ENCODE peak calls at places on chromosomes 5 and 9, in nine cellular contexts. B is colonic mucosa, Y is mammary epithelial cell, T is progenitor cell of endocrine pancreas, Q is MM.1S, S is choroid plexus epithelial cell, R is lung, X is epithelial cell of esophagus, A is hepatocyte. H is an unnamed sample.

GRCh38 chr5:127296321-127296720 is 5.7 kb downstream of the MEGF10 start:
- DNase-seq in B (no peak), Y (peak), T (no peak), Q (no peak), S (peak), R (no peak), X (peak), A (no peak), H (no peak)

GRCh38 chr5:168314735-168315411 is 23.4 kb downstream of the WWC1 start:
- DNase-seq in B (peak), Y (peak), T (no peak), Q (no peak), S (peak), R (peak), X (peak), A (peak), H (no peak)

GRCh38 chr5:176361437-176362097 is at the start of gene KIAA1191:
- DNase-seq in B (peak), Y (peak), T (peak), Q (peak), S (peak), R (peak), X (peak), A (peak), H (peak)

GRCh38 chr9:120791161-120791560 is 2.1 kb downstream of the FBXW2 start:
- DNase-seq in B (no peak), Y (no peak), T (no peak), Q (no peak), S (no peak), R (no peak), X (no peak), A (no peak), H (no peak)

GRCh38 chr9:14372437-14373318 is 58.7 kb upstream of the NFIB start:
- DNase-seq in B (no peak), Y (peak), T (no peak), Q (no peak), S (peak), R (no peak), X (peak), A (peak), H (no peak)

GRCh38 chr9:94952553-94953373 is 226.3 kb downstream of the AOPEP start:
- DNase-seq in B (no peak), Y (peak), T (no peak), Q (peak), S (no peak), R (no peak), X (peak), A (no peak), H (peak)

GRCh38 chr5:138975098-138975847 is 100.1 kb upstream of the LRRTM2 start:
- DNase-seq in B (no peak), Y (no peak), T (no peak), Q (no peak), S (peak), R (peak), X (no peak), A (peak), H (no peak)

GRCh38 chr5:83964235-83964634 is 243.6 kb upstream of the HAPLN1 start:
- DNase-seq in B (no peak), Y (no peak), T (no peak), Q (no peak), S (peak), R (no peak), X (no peak), A (no peak), H (no peak)

GRCh38 chr5:33008751-33009418 is 297.8 kb downstream of the NPR3 start:
- DNase-seq in B (peak), Y (peak), T (no peak), Q (no peak), S (no peak), R (no peak), X (peak), A (peak), H (no peak)

GRCh38 chr9:130308081-130308571 is 42.6 kb downstream of the HMCN2 start:
- DNase-seq in B (no peak), Y (no peak), T (no peak), Q (no peak), S (no peak), R (no peak), X (no peak), A (no peak), H (no peak)

GRCh38 chr5:107557051-107557658 is 113.6 kb downstream of the EFNA5 start:
- DNase-seq in B (no peak), Y (peak), T (no peak), Q (peak), S (no peak), R (no peak), X (peak), A (peak), H (no peak)

GRCh38 chr9:93304574-93305496 is 120.9 kb downstream of the WNK2 start:
- DNase-seq in B (peak), Y (peak), T (peak), Q (no peak), S (peak), R (no peak), X (peak), A (peak), H (peak)

GRCh38 chr5:93590511-93590910 is 7.5 kb downstream of the NR2F1 start:
- DNase-seq in B (no peak), Y (no peak), T (no peak), Q (no peak), S (peak), R (no peak), X (no peak), A (no peak), H (no peak)

GRCh38 chr9:22052376-22052945 is 43.4 kb upstream of the CDKN2B start:
- DNase-seq in B (no peak), Y (peak), T (no peak), Q (no peak), S (peak), R (no peak), X (peak), A (peak), H (peak)

GRCh38 chr5:135831439-135832262 is 2.8 kb upstream of the SLC25A48 start:
- DNase-seq in B (no peak), Y (no peak), T (no peak), Q (no peak), S (no peak), R (no peak), X (no peak), A (no peak), H (no peak)

GRCh38 chr9:114905160-114905940 is 25.0 kb downstream of the TNFSF8 start:
- DNase-seq in B (no peak), Y (no peak), T (no peak), Q (no peak), S (no peak), R (no peak), X (no peak), A (no peak), H (no peak)

GRCh38 chr5:59543826-59544442 is 349.6 kb downstream of the PDE4D start:
- DNase-seq in B (no peak), Y (no peak), T (no peak), Q (no peak), S (no peak), R (no peak), X (peak), A (no peak), H (no peak)

GRCh38 chr5:95673076-95673475 is 9.7 kb downstream of the SPATA9 start:
- DNase-seq in B (no peak), Y (no peak), T (no peak), Q (no peak), S (peak), R (no peak), X (no peak), A (peak), H (no peak)

GRCh38 chr9:123063172-123063508 is 29.7 kb downstream of the GPR21 start:
- DNase-seq in B (no peak), Y (no peak), T (no peak), Q (no peak), S (peak), R (no peak), X (no peak), A (no peak), H (no peak)

GRCh38 chr9:1759009-1759408 is 256.1 kb upstream of the SMARCA2 start:
- DNase-seq in B (no peak), Y (no peak), T (no peak), Q (peak), S (no peak), R (no peak), X (no peak), A (no peak), H (peak)

GRCh38 chr9:79671558-79671957 is 99.8 kb downstream of the TLE4 start:
- DNase-seq in B (no peak), Y (peak), T (no peak), Q (no peak), S (peak), R (no peak), X (peak), A (peak), H (no peak)

GRCh38 chr9:134237630-134238265 is 73.4 kb upstream of the RNU6ATAC start:
- DNase-seq in B (no peak), Y (no peak), T (no peak), Q (no peak), S (no peak), R (no peak), X (no peak), A (no peak), H (no peak)

GRCh38 chr5:118070041-118070440 is 918.3 kb downstream of the DTWD2 start:
- DNase-seq in B (no peak), Y (no peak), T (no peak), Q (no peak), S (no peak), R (no peak), X (no peak), A (no peak), H (no peak)

GRCh38 chr5:115961413-115962238 is 649 bp upstream of the LVRN start:
- DNase-seq in B (no peak), Y (no peak), T (no peak), Q (no peak), S (no peak), R (no peak), X (peak), A (no peak), H (peak)

GRCh38 chr5:35354751-35355150 is 124.5 kb upstream of the PRLR start:
- DNase-seq in B (no peak), Y (no peak), T (no peak), Q (no peak), S (no peak), R (no peak), X (peak), A (peak), H (no peak)

GRCh38 chr5:173327948-173328895 is at the start of gene STC2:
- DNase-seq in B (peak), Y (peak), T (peak), Q (peak), S (peak), R (no peak), X (peak), A (peak), H (peak)

GRCh38 chr5:126369995-126370731 is 53.0 kb upstream of the GRAMD2B start:
- DNase-seq in B (no peak), Y (no peak), T (no peak), Q (no peak), S (peak), R (no peak), X (peak), A (peak), H (no peak)

GRCh38 chr5:124528838-124529237 is 217.6 kb downstream of the ZNF608 start:
- DNase-seq in B (no peak), Y (no peak), T (no peak), Q (no peak), S (no peak), R (no peak), X (no peak), A (no peak), H (peak)

GRCh38 chr5:124527220-124527991 is 219.0 kb downstream of the ZNF608 start:
- DNase-seq in B (peak), Y (peak), T (no peak), Q (no peak), S (no peak), R (no peak), X (peak), A (peak), H (no peak)

GRCh38 chr5:124521461-124522230 is 224.8 kb downstream of the ZNF608 start:
- DNase-seq in B (no peak), Y (no peak), T (no peak), Q (no peak), S (no peak), R (no peak), X (no peak), A (no peak), H (no peak)

GRCh38 chr5:124519396-124519795 is 227.0 kb downstream of the ZNF608 start:
- DNase-seq in B (no peak), Y (peak), T (no peak), Q (peak), S (peak), R (no peak), X (peak), A (peak), H (no peak)

GRCh38 chr5:124524552-124525232 is 221.7 kb downstream of the ZNF608 start:
- DNase-seq in B (no peak), Y (no peak), T (no peak), Q (peak), S (no peak), R (no peak), X (no peak), A (no peak), H (peak)
- TF ChIP-seq CTCF in B (no peak), Y (no peak), T (no peak), Q (peak), S (peak), R (no peak), X (no peak), A (no peak), H (peak)

GRCh38 chr5:53433036-53433435 is 47.4 kb upstream of the FST start:
- DNase-seq in B (no peak), Y (no peak), T (no peak), Q (no peak), S (no peak), R (no peak), X (no peak), A (no peak), H (no peak)

GRCh38 chr5:53429706-53430105 is 50.7 kb upstream of the FST start:
- DNase-seq in B (no peak), Y (no peak), T (no peak), Q (no peak), S (no peak), R (no peak), X (peak), A (no peak), H (no peak)

GRCh38 chr5:53431665-53432064 is 48.8 kb upstream of the FST start:
- DNase-seq in B (no peak), Y (no peak), T (no peak), Q (no peak), S (no peak), R (no peak), X (no peak), A (no peak), H (no peak)

GRCh38 chr5:53427965-53428364 is 52.5 kb upstream of the FST start:
- DNase-seq in B (no peak), Y (no peak), T (no peak), Q (no peak), S (no peak), R (no peak), X (no peak), A (no peak), H (no peak)

DNA sequence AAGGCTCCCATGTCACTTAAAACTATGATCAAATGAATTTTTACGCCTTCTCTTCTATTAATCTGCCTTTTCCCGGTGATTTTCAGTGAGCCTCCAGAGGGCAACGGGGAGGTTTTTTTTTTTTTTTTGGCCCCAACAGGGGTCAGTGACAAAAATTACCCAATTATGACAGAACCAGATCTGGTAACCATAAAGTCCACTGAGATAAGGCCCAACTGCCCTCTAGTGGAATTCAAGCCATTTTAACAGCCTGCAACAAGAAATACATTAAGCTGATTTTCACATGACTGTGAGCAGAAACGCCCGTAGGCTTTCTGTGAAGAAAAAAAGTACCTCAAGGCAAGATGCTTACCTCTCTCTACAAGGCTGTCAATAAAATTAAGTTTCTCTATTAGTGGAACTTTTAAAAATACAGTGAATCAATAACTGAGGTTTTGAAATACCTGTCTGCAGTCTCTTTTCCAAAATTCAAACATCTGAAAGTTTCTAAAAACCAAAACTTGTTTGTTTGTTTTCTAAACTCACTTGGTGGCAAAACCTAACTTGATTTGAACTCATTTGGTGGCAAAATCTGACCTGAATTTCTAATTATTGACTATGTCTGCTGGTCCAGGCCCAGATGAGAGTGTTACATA is 49.7 kb upstream of the FST start:
- DNase-seq in B (no peak), Y (peak), T (no peak), Q (no peak), S (peak), R (no peak), X (peak), A (peak), H (no peak)
- TF ChIP-seq CTCF in B (no peak), Y (peak), T (peak), Q (peak), S (peak), R (peak), X (peak), A (peak), H (peak)

GRCh38 chr9:86122309-86122708 is 23.0 kb upstream of the GOLM1 start:
- DNase-seq in B (no peak), Y (no peak), T (no peak), Q (no peak), S (peak), R (no peak), X (no peak), A (no peak), H (no peak)
- TF ChIP-seq CTCF in B (no peak), Y (no peak), T (no peak), Q (no peak), S (peak), R (no peak), X (peak), A (no peak), H (no peak)

GRCh38 chr9:112728401-112728800 is 10.5 kb upstream of the INIP start:
- DNase-seq in B (no peak), Y (no peak), T (no peak), Q (no peak), S (no peak), R (no peak), X (no peak), A (no peak), H (no peak)

GRCh38 chr9:112726428-112726827 is 8.5 kb upstream of the INIP start:
- DNase-seq in B (no peak), Y (no peak), T (no peak), Q (no peak), S (no peak), R (no peak), X (no peak), A (no peak), H (no peak)

DNA sequence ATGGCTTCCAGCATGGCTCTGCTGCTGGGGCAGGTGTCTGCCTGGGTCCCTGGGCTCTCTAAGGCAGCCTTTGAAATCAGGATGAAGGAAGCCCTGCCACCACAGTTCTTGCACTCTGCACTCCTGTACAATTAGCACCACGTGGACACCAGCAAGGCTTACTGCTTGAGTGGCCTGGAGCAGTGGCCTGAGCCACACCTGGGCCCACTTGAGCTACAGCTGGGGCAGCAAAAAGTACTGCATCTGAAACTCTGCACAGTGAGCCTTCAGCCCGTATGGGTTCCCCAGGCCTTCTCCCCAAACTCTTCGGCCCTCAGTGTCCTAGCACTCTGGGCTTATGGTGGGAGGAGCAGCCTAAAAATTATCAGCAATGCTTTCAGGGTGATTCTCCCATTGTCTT is 8.0 kb upstream of the INIP start:
- DNase-seq in B (no peak), Y (no peak), T (no peak), Q (no peak), S (no peak), R (no peak), X (no peak), A (no peak), H (no peak)
- TF ChIP-seq CTCF in B (no peak), Y (no peak), T (no peak), Q (no peak), S (no peak), R (no peak), X (no peak), A (no peak), H (no peak)

GRCh38 chr9:118659011-118659410 is 710.2 kb downstream of the BRINP1 start:
- DNase-seq in B (no peak), Y (peak), T (no peak), Q (no peak), S (no peak), R (no peak), X (peak), A (no peak), H (no peak)
- TF ChIP-seq CTCF in B (no peak), Y (no peak), T (no peak), Q (no peak), S (no peak), R (no peak), X (no peak), A (no peak), H (no peak)

GRCh38 chr5:9617739-9618504 is 12.2 kb downstream of the TAS2R1 start:
- DNase-seq in B (no peak), Y (no peak), T (no peak), Q (no peak), S (no peak), R (no peak), X (no peak), A (no peak), H (no peak)
- TF ChIP-seq CTCF in B (no peak), Y (no peak), T (no peak), Q (no peak), S (peak), R (no peak), X (no peak), A (no peak), H (no peak)

GRCh38 chr9:34566972-34567371 is 22.6 kb downstream of the CNTFR start:
- DNase-seq in B (no peak), Y (no peak), T (no peak), Q (no peak), S (no peak), R (no peak), X (no peak), A (no peak), H (no peak)
- TF ChIP-seq CTCF in B (no peak), Y (no peak), T (no peak), Q (no peak), S (no peak), R (no peak), X (no peak), A (no peak), H (no peak)

DNA sequence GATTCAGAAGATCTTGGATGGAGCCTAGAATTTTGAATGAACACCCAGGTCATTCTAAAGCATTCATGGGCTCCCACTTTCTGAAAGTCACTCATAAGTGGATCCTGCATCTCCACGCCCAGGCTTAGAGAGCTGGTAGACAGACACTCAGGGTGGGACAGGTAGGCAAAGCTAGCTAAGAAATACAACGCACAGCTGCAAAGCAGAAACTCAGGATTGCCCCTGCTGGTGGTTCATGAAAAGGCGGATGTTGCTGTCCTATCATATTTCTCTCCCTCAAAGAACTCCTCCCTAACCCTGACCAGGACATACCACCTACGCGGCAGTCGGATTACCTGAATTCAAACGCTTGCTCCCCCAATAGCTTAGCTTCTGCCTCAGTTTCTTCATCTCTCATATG is 226.5 kb downstream of the GLIS3 start:
- DNase-seq in B (no peak), Y (no peak), T (no peak), Q (no peak), S (no peak), R (no peak), X (no peak), A (no peak), H (no peak)
- TF ChIP-seq CTCF in B (no peak), Y (peak), T (peak), Q (peak), S (peak), R (no peak), X (peak), A (no peak), H (peak)

GRCh38 chr9:72599874-72600534 is 78.6 kb downstream of the TMC1 start:
- DNase-seq in B (no peak), Y (no peak), T (no peak), Q (no peak), S (no peak), R (no peak), X (peak), A (no peak), H (no peak)
- TF ChIP-seq CTCF in B (no peak), Y (no peak), T (no peak), Q (no peak), S (no peak), R (no peak), X (no peak), A (no peak), H (no peak)